ENCODE peak calls at places on chromosomes 3 and 15, in four cellular contexts. M is K562, A is HepG2, B is GM12878. I is an unnamed sample.

GRCh38 chr3:73766599-73767378 is 142.0 kb upstream of the PDZRN3 start:
- DNase-seq in B (no peak), A (no peak), M (no peak), I (peak; percentile 34)

GRCh38 chr3:142853270-142854163 is 35.4 kb downstream of the PCOLCE2 start:
- DNase-seq in B (no peak), M (no peak), A (peak; percentile 71), I (no peak)

GRCh38 chr3:51796859-51797258 is 17.8 kb upstream of the IQCF6 start:
- DNase-seq in M (no peak), B (peak; percentile 13), A (no peak), I (no peak)

GRCh38 chr3:120864541-120864940 is 43.5 kb upstream of the STXBP5L start:
- DNase-seq in B (no peak), M (no peak), A (no peak), I (no peak)

GRCh38 chr3:139202226-139202958 is 141.4 kb upstream of the MRPS22 start:
- DNase-seq in M (peak; percentile 44), B (no peak), A (peak; percentile 46), I (peak; percentile 21)

GRCh38 chr3:184155644-184156521 is 706 bp downstream of the DVL3 start:
- DNase-seq in A (peak; percentile 68), B (no peak), M (peak; percentile 49), I (peak; percentile 74)

GRCh38 chr3:58296843-58297242 is 9.2 kb upstream of the RPP14 start:
- DNase-seq in M (no peak), A (no peak), B (no peak), I (no peak)

GRCh38 chr15:91469627-91470567 is 369.8 kb downstream of the SV2B start:
- DNase-seq in M (peak; percentile 44), B (no peak), A (no peak), I (peak; percentile 14)

GRCh38 chr3:24367216-24367615 is 127.4 kb downstream of the THRB start:
- DNase-seq in M (no peak), B (no peak), A (no peak), I (no peak)

GRCh38 chr3:196645091-196645490 is 5.6 kb downstream of the NRROS start:
- DNase-seq in B (no peak), M (no peak), A (no peak), I (no peak)

GRCh38 chr15:76286231-76286879 is 24.9 kb downstream of the ETFA start:
- DNase-seq in A (no peak), B (peak; percentile 28), M (no peak), I (no peak)

GRCh38 chr3:125032683-125033082 is 23.1 kb downstream of the HEG1 start:
- DNase-seq in A (no peak), M (no peak), B (no peak), I (no peak)

GRCh38 chr15:88061452-88061851 is 195.1 kb downstream of the NTRK3 start:
- DNase-seq in M (no peak), B (no peak), A (no peak), I (no peak)

GRCh38 chr15:85116925-85117646 is 135.4 kb downstream of the PDE8A start:
- DNase-seq in M (no peak), A (no peak), B (peak; percentile 7), I (no peak)

GRCh38 chr15:29952245-29952644 is 130.0 kb upstream of the TJP1 start:
- DNase-seq in A (no peak), B (no peak), M (no peak), I (peak; percentile 30)

GRCh38 chr15:29636140-29636539 is 186.1 kb downstream of the TJP1 start:
- DNase-seq in A (peak; percentile 41), B (no peak), M (no peak), I (no peak)

GRCh38 chr3:169760479-169760878 is 4.4 kb downstream of the TERC start:
- DNase-seq in A (no peak), M (peak; percentile 33), B (no peak), I (no peak)

GRCh38 chr3:159829056-159829995 is 159.3 kb upstream of the IL12A start:
- DNase-seq in B (no peak), M (no peak), A (peak; percentile 20), I (peak; percentile 70)
- TF ChIP-seq EP300 in B (no peak), M (no peak), A (no peak), I (peak; percentile 64)

GRCh38 chr15:37034835-37035234 is 65.5 kb downstream of the MEIS2 start:
- DNase-seq in A (no peak), B (no peak), M (no peak), I (no peak)

GRCh38 chr15:37035349-37035748 is 65.0 kb downstream of the MEIS2 start:
- DNase-seq in A (peak; percentile 61), B (no peak), M (no peak), I (no peak)

GRCh38 chr15:37031198-37031597 is 69.2 kb downstream of the MEIS2 start:
- DNase-seq in M (no peak), A (no peak), B (no peak), I (no peak)

GRCh38 chr15:37034392-37034791 is 66.0 kb downstream of the MEIS2 start:
- DNase-seq in B (no peak), M (no peak), A (no peak), I (no peak)

DNA sequence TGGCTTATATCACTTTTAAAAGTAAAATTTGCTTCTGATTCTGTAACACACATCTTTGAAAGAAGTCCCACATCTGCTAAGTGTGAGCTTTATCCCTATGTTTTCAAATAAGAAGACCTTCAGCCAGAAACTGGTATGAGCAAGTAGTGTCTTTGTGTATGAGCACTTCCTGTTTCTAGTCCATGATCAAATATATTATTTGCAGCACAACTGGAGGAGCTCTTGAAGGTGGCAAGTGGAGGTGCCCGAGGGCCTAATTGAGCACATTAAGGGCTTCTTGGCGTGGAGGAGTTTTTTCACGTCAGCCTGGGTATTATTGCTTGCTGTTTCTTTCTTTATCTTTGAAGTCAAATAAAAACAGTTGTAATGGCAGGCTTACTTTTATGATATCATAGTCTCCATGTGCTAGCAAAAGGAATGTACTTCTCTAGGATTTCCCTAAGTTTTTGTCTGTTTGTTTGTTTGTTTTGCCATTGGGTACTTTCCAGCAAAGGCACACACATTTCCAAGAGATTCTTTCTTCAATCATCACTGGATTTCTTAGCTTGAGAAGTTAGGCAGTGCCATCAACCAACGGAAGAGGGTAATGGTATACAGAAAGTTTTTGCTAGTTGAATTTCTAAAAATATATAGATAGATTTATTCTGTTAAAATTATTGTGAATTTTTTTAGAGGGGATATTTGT is 68.1 kb downstream of the MEIS2 start:
- DNase-seq in A (no peak), M (no peak), B (no peak), I (no peak)
- H4K20me1 ChIP-seq in A (no peaks in the 10 kb centered on the region), M (no peaks in the 10 kb centered on the region), B (no peaks in the 10 kb centered on the region), I (peaks cover 50% of the 10 kb centered on the region)

GRCh38 chr3:188205992-188206416 is 52.0 kb downstream of the LPP start:
- DNase-seq in B (no peak), A (peak; percentile 81), M (peak; percentile 19), I (no peak)
- TF ChIP-seq ZBTB33 in B (no peak), A (peak; percentile 71), M (no peak), I (no peak)

GRCh38 chr15:68997050-68997449 is 17.4 kb upstream of the NOX5 start:
- DNase-seq in M (no peak), B (no peak), A (no peak), I (no peak)

GRCh38 chr15:68993276-68993675 is 21.2 kb upstream of the NOX5 start:
- DNase-seq in B (no peak), A (no peak), M (no peak), I (no peak)

GRCh38 chr15:68994149-68994548 is 20.3 kb upstream of the NOX5 start:
- DNase-seq in M (no peak), B (no peak), A (no peak), I (no peak)

GRCh38 chr15:68995754-68996141 is 18.7 kb upstream of the NOX5 start:
- DNase-seq in M (no peak), A (no peak), B (no peak), I (no peak)

DNA sequence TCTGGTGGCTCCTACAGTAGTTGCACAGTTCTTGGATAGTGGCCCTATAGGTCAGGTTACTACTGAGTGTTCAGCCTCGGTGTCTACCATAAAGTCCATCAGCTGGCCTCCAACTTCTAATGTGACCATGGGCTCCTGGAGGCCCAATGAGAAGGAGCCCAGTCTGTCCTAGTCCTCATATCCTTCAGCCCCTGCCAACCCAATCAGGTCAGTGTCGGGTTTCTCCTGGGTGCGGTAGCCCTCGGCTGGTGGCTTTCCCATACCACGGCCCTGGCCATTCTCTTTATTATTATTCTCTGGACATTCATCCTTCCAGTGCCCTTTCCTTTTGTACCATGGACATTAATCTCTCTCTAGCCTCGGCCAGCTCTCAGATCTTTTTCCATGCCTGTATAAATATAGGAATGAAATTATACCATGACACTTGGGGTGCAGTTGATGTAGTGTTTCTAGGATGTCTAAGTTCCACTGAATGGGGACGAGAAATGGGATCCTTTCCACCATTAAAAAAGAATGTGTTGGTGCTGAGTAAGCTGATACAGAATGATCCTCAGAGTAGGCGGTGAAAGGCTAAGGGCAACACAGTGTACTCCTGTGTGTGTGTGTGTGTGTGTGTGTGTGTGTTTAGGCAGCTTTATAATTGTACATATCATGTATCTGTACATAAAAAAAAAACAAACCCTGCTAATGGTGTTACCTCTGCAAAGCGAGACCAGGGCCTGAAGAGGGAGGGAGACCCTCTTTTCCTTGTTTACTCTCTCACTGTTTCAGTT is 19.3 kb upstream of the NOX5 start:
- DNase-seq in M (no peak), A (no peak), B (no peak), I (no peak)
- TF ChIP-seq EP300 in M (no peak), A (no peak), B (no peak), I (no peak)

I was measured in SK-N-SH.